ENCODE peak calls at places on chromosomes 1 and 21, in eight cellular contexts. W, A, J, B, P, U, K and C are unnamed samples.

GRCh38 chr1:96632045-96632664 is 89.4 kb upstream of the PTBP2 start:
- DNase-seq in B (no peak), W (no peak), J (no peak), P (no peak), U (no peak), A (no peak), K (peak), C (no peak)

GRCh38 chr1:12810691-12811408 is 19.7 kb downstream of the PRAMEF1 start:
- DNase-seq in U (no peak), K (no peak), W (no peak), A (no peak), P (no peak), B (no peak), J (peak), C (no peak)

GRCh38 chr21:39802226-39802625 is 57.2 kb downstream of the IGSF5 start:
- DNase-seq in A (no peak), K (no peak), W (no peak), B (no peak), U (no peak), J (no peak), P (no peak), C (no peak)

GRCh38 chr1:72230746-72231145 is 51.6 kb downstream of the NEGR1 start:
- DNase-seq in K (no peak), U (no peak), A (no peak), W (no peak), P (no peak), B (no peak), J (peak), C (peak)

GRCh38 chr1:67683736-67684525 is 1.1 kb upstream of the GADD45A start:
- DNase-seq in K (no peak), B (no peak), J (peak), U (no peak), P (peak), A (peak), W (peak), C (peak)

GRCh38 chr1:169517544-169518186 is 31.9 kb upstream of the SLC19A2 start:
- DNase-seq in U (no peak), P (no peak), B (no peak), K (no peak), A (no peak), W (no peak), J (no peak), C (no peak)

GRCh38 chr1:226953175-226953800 is 13.2 kb downstream of the COQ8A start:
- DNase-seq in J (no peak), P (no peak), B (no peak), A (no peak), U (no peak), K (no peak), W (no peak), C (no peak)

GRCh38 chr21:14235101-14235500 is 19.1 kb downstream of the RBM11 start:
- DNase-seq in K (no peak), U (no peak), P (no peak), J (no peak), B (no peak), A (no peak), W (no peak), C (no peak)

GRCh38 chr1:24898152-24898908 is 31.7 kb downstream of the RUNX3 start:
- DNase-seq in A (peak), U (peak), J (peak), P (no peak), W (peak), K (peak), B (no peak), C (peak)

GRCh38 chr1:37671261-37671660 is 21.1 kb upstream of the CDCA8 start:
- DNase-seq in W (no peak), P (no peak), J (no peak), K (no peak), U (no peak), B (no peak), A (no peak), C (no peak)

GRCh38 chr1:9687876-9688582 is 36.5 kb downstream of the PIK3CD start:
- DNase-seq in K (no peak), U (peak), A (peak), W (no peak), J (peak), P (peak), B (no peak), C (no peak)

GRCh38 chr1:223208164-223209075 is 65.4 kb upstream of the TLR5 start:
- DNase-seq in P (no peak), W (no peak), U (no peak), B (peak), K (no peak), J (no peak), A (no peak), C (no peak)

GRCh38 chr1:179121159-179121938 is 39.5 kb downstream of the TOR3A start:
- DNase-seq in J (peak), P (no peak), K (peak), A (peak), U (peak), B (peak), W (peak), C (peak)

GRCh38 chr1:181356505-181357340 is 126.6 kb upstream of the CACNA1E start:
- DNase-seq in J (no peak), K (no peak), U (no peak), P (no peak), W (no peak), B (no peak), A (no peak), C (no peak)

GRCh38 chr1:26177182-26177684 is at the start of gene CNKSR1:
- DNase-seq in J (no peak), B (no peak), P (no peak), K (no peak), W (no peak), A (no peak), U (peak), C (no peak)

GRCh38 chr1:43269627-43270375 is at the start of gene TMEM125:
- DNase-seq in U (peak), B (no peak), W (no peak), A (no peak), K (no peak), J (no peak), P (no peak), C (no peak)

GRCh38 chr1:19610282-19610978 is 33.7 kb upstream of the NBL1 start:
- DNase-seq in B (no peak), U (no peak), J (peak), P (no peak), K (no peak), W (no peak), A (no peak), C (no peak)

GRCh38 chr1:32695098-32695904 is 7.3 kb downstream of the SYNC start:
- DNase-seq in P (peak), J (peak), W (no peak), U (no peak), K (no peak), B (peak), A (peak), C (peak)

GRCh38 chr1:149916193-149916926 is 1.3 kb downstream of the SV2A start:
- DNase-seq in W (no peak), U (no peak), J (no peak), B (no peak), A (no peak), P (no peak), K (no peak), C (no peak)

GRCh38 chr1:196651637-196652215 is at the start of gene CFH:
- DNase-seq in B (peak), P (no peak), A (no peak), W (no peak), U (no peak), K (peak), J (peak), C (peak)

GRCh38 chr1:53590581-53591515 is 131.6 kb downstream of the DMRTB1 start:
- DNase-seq in W (no peak), K (no peak), U (no peak), B (no peak), A (no peak), J (peak), P (peak), C (no peak)

GRCh38 chr1:212950243-212951057 is at the start of gene VASH2:
- DNase-seq in J (peak), W (peak), B (peak), K (peak), P (peak), U (peak), A (peak), C (peak)

GRCh38 chr1:8821084-8821483 is 3.6 kb upstream of the RERE start:
- DNase-seq in P (no peak), J (no peak), A (no peak), B (no peak), K (no peak), W (no peak), U (no peak), C (no peak)

GRCh38 chr1:29920784-29921183 is 684.5 kb downstream of the PTPRU start:
- DNase-seq in W (no peak), K (no peak), B (no peak), A (no peak), U (no peak), J (no peak), P (no peak), C (no peak)

GRCh38 chr1:186050360-186050759 is 316.2 kb downstream of the HMCN1 start:
- DNase-seq in J (peak), A (no peak), P (no peak), K (no peak), B (no peak), U (no peak), W (peak), C (no peak)

GRCh38 chr1:110672001-110672752 is 2.6 kb downstream of the KCNA3 start:
- DNase-seq in J (no peak), A (peak), K (no peak), P (no peak), B (no peak), U (peak), W (no peak), C (no peak)